ENCODE peak calls at places on chromosomes 3 and 15, in ten cellular contexts. N, V, Q, D, C, R, Z, F, P and T are unnamed samples.
A peak's percentile ranks its signal among the peaks of the same experiment; 100 is the strongest.

GRCh38 chr3:196287066-196287404 is 491 bp downstream of the PCYT1A start:
- DNase-seq in N (peak; percentile 29), V (peak; percentile 2), Q (peak; percentile 23), D (peak; percentile 39), C (no peak), R (no peak), Z (no peak), F (no peak), P (no peak), T (peak; percentile 14)

GRCh38 chr3:43793648-43794372 is 103.1 kb downstream of the ABHD5 start:
- DNase-seq in N (no peak), V (no peak), Q (no peak), D (no peak), C (no peak), R (no peak), Z (no peak), F (no peak), P (no peak), T (no peak)

GRCh38 chr15:37109151-37109912 is 9.0 kb upstream of the MEIS2 start:
- DNase-seq in N (peak; percentile 63), V (no peak), Q (no peak), D (no peak), C (no peak), R (no peak), Z (no peak), F (no peak), P (no peak), T (no peak)

GRCh38 chr3:46280105-46280797 is 38.0 kb downstream of the CCR3 start:
- DNase-seq in N (peak; percentile 35), V (peak; percentile 24), Q (peak; percentile 61), D (no peak), C (no peak), R (no peak), Z (no peak), F (peak; percentile 77), P (no peak), T (no peak)

GRCh38 chr3:160134964-160135363 is 90.3 kb upstream of the C3orf80 start:
- DNase-seq in N (peak; percentile 90), V (no peak), Q (peak; percentile 87), D (peak; percentile 76), C (no peak), R (no peak), Z (no peak), F (peak; percentile 87), P (no peak), T (no peak)

GRCh38 chr3:142725352-142725739 is 1.5 kb downstream of the TRPC1 start:
- DNase-seq in N (no peak), V (no peak), Q (no peak), D (no peak), C (no peak), R (no peak), Z (no peak), F (no peak), P (no peak), T (no peak)

GRCh38 chr3:55686720-55687254 is 199.7 kb upstream of the WNT5A start:
- DNase-seq in N (peak; percentile 10), V (no peak), Q (peak; percentile 49), D (peak; percentile 26), C (no peak), R (no peak), Z (no peak), F (peak; percentile 75), P (no peak), T (no peak)

GRCh38 chr3:132399054-132399929 is 18.0 kb upstream of the DNAJC13 start:
- DNase-seq in N (peak; percentile 81), V (no peak), Q (peak; percentile 69), D (peak; percentile 79), C (no peak), R (peak; percentile 44), Z (no peak), F (peak; percentile 60), P (peak; percentile 53), T (peak; percentile 28)

GRCh38 chr3:143963946-143964345 is 7.7 kb upstream of the DIPK2A start:
- DNase-seq in N (no peak), V (no peak), Q (peak; percentile 54), D (no peak), C (peak; percentile 14), R (no peak), Z (no peak), F (no peak), P (no peak), T (no peak)

GRCh38 chr3:159765025-159765859 is 223.4 kb upstream of the IL12A start:
- DNase-seq in N (peak; percentile 94), V (no peak), Q (peak; percentile 98), D (peak; percentile 93), C (peak; percentile 84), R (peak; percentile 10), Z (peak; percentile 69), F (peak; percentile 98), P (peak; percentile 23), T (peak; percentile 65)

GRCh38 chr3:173396191-173397041 is 1.1 kb upstream of the NLGN1 start:
- DNase-seq in N (no peak), V (no peak), Q (no peak), D (no peak), C (no peak), R (peak; percentile 69), Z (no peak), F (peak; percentile 2), P (peak; percentile 12), T (peak; percentile 69)

GRCh38 chr3:40962721-40963120 is 236.6 kb upstream of the CTNNB1 start:
- DNase-seq in N (no peak), V (no peak), Q (no peak), D (no peak), C (no peak), R (no peak), Z (no peak), F (peak; percentile 21), P (no peak), T (no peak)